ENCODE peak calls at places on chromosome 5, in six cellular contexts. K is left ventricle myocardium inferior; J is spleen; W is activated CD4-positive, alpha-beta T cell treated with anti-CD3 and anti-CD28 coated beads, Interleukin-2, amount 50 U/mL, for 1 hour; S is HT-29; Q is ELF-1. P is an unnamed sample.

GRCh38 chr5:149172709-149173505 is 31.6 kb downstream of the ABLIM3 start:
- DNase-seq in J (no peak), K (no peak), Q (no peak), W (no peak), S (no peak), P (no peak)

GRCh38 chr5:31824886-31825774 is 186.2 kb downstream of the PDZD2 start:
- DNase-seq in Q (peak; percentile 67), W (peak; percentile 15), J (no peak), S (peak; percentile 78), K (no peak), P (peak; percentile 85)

GRCh38 chr5:177134653-177135225 is 1.2 kb downstream of the NSD1 start:
- DNase-seq in S (peak; percentile 26), Q (no peak), J (no peak), W (no peak), K (no peak), P (no peak)

GRCh38 chr5:17743580-17744435 is 109.5 kb downstream of the TAF11L14 start:
- DNase-seq in Q (no peak), K (no peak), J (no peak), W (no peak), S (no peak), P (no peak)

GRCh38 chr5:173310861-173311515 is 17.2 kb downstream of the STC2 start:
- DNase-seq in K (peak; percentile 58), J (peak; percentile 34), Q (no peak), W (no peak), S (no peak), P (no peak)

GRCh38 chr5:92017786-92018185 is 634.7 kb upstream of the ARRDC3 start:
- DNase-seq in S (peak; percentile 20), J (no peak), K (no peak), Q (no peak), W (no peak), P (no peak)

GRCh38 chr5:172666251-172666650 is 25.2 kb downstream of the NEURL1B start:
- DNase-seq in J (no peak), Q (peak; percentile 73), W (no peak), K (no peak), S (peak; percentile 48), P (peak; percentile 68)

GRCh38 chr5:154986151-154986550 is 27.4 kb upstream of the KIF4B start:
- DNase-seq in W (no peak), S (no peak), Q (no peak), J (no peak), K (no peak), P (no peak)

GRCh38 chr5:171849585-171850353 is 64.2 kb downstream of the SMIM23 start:
- DNase-seq in K (peak; percentile 63), Q (no peak), S (no peak), J (no peak), W (no peak), P (no peak)

GRCh38 chr5:171808951-171809350 is 23.3 kb downstream of the SMIM23 start:
- DNase-seq in J (peak; percentile 15), K (no peak), S (no peak), W (no peak), Q (no peak), P (no peak)

GRCh38 chr5:2996687-2997086 is 245.2 kb upstream of the IRX2 start:
- DNase-seq in K (no peak), J (no peak), W (no peak), Q (no peak), S (no peak), P (no peak)

GRCh38 chr5:14193496-14193895 is 50.4 kb downstream of the TRIO start:
- DNase-seq in J (no peak), S (no peak), K (no peak), W (no peak), Q (no peak), P (no peak)

GRCh38 chr5:53100606-53101005 is 9.0 kb downstream of the MOCS2 start:
- DNase-seq in S (no peak), Q (no peak), J (no peak), W (no peak), K (no peak), P (no peak)

GRCh38 chr5:179755022-179755421 is 22.4 kb downstream of the MAML1 start:
- DNase-seq in K (no peak), J (no peak), W (no peak), Q (no peak), S (no peak), P (no peak)

GRCh38 chr5:91306497-91306896 is 76.6 kb downstream of the ARRDC3 start:
- DNase-seq in J (no peak), Q (no peak), S (no peak), K (no peak), W (no peak), P (no peak)

GRCh38 chr5:106964102-106964501 is 706.6 kb downstream of the EFNA5 start:
- DNase-seq in Q (no peak), J (no peak), S (peak; percentile 70), K (no peak), W (no peak), P (no peak)

GRCh38 chr5:6216516-6217075 is 161.8 kb downstream of the MED10 start:
- DNase-seq in Q (no peak), K (no peak), J (no peak), W (no peak), S (no peak), P (no peak)

GRCh38 chr5:956941-957729 is 51.5 kb upstream of the NKD2 start:
- DNase-seq in K (no peak), Q (peak; percentile 66), S (peak; percentile 93), W (no peak), J (no peak), P (peak; percentile 76)

GRCh38 chr5:136036293-136036911 is 7.6 kb downstream of the TGFBI start:
- DNase-seq in J (peak; percentile 3), S (no peak), K (no peak), W (no peak), Q (no peak), P (no peak)

P was measured in SK-MEL-5.